ENCODE peak calls at places on chromosomes 7 and 10, in four cellular contexts. W, B, Y and X are unnamed samples.
A peak's percentile ranks its signal among the peaks of the same experiment; 100 is the strongest.

GRCh38 chr10:124648738-124649137 is 95.4 kb downstream of the FAM53B start:
- DNase-seq in W (peak; percentile 89), B (peak; percentile 77), Y (peak; percentile 64), X (peak; percentile 64)

GRCh38 chr10:33496096-33496495 is 161.6 kb upstream of the NRP1 start:
- DNase-seq in W (no peak), B (no peak), Y (no peak), X (no peak)

GRCh38 chr10:126917375-126917774 is 12.1 kb downstream of the DOCK1 start:
- DNase-seq in W (no peak), B (no peak), Y (no peak), X (no peak)

GRCh38 chr10:87829986-87830732 is 12.1 kb upstream of the ATAD1 start:
- DNase-seq in W (no peak), B (no peak), Y (no peak), X (no peak)

GRCh38 chr10:77351386-77351785 is 286.2 kb downstream of the KCNMA1 start:
- DNase-seq in W (no peak), B (no peak), Y (no peak), X (no peak)

GRCh38 chr10:124728830-124729661 is 15.1 kb downstream of the FAM53B start:
- DNase-seq in W (no peak), B (peak; percentile 23), Y (peak; percentile 13), X (no peak)

GRCh38 chr10:30353851-30354250 is 4.8 kb upstream of the MTPAP start:
- DNase-seq in W (no peak), B (no peak), Y (no peak), X (no peak)

GRCh38 chr7:30430777-30431176 is 47.8 kb downstream of the NOD1 start:
- DNase-seq in W (no peak), B (no peak), Y (no peak), X (no peak)

GRCh38 chr10:26679588-26679987 is 17.9 kb upstream of the PDSS1 start:
- DNase-seq in W (no peak), B (no peak), Y (no peak), X (no peak)

GRCh38 chr10:49055231-49055850 is 60.0 kb downstream of the VSTM4 start:
- DNase-seq in W (peak; percentile 64), B (no peak), Y (no peak), X (no peak)

GRCh38 chr7:77335581-77335980 is 80.6 kb downstream of the GSAP start:
- DNase-seq in W (no peak), B (no peak), Y (no peak), X (no peak)

DNA sequence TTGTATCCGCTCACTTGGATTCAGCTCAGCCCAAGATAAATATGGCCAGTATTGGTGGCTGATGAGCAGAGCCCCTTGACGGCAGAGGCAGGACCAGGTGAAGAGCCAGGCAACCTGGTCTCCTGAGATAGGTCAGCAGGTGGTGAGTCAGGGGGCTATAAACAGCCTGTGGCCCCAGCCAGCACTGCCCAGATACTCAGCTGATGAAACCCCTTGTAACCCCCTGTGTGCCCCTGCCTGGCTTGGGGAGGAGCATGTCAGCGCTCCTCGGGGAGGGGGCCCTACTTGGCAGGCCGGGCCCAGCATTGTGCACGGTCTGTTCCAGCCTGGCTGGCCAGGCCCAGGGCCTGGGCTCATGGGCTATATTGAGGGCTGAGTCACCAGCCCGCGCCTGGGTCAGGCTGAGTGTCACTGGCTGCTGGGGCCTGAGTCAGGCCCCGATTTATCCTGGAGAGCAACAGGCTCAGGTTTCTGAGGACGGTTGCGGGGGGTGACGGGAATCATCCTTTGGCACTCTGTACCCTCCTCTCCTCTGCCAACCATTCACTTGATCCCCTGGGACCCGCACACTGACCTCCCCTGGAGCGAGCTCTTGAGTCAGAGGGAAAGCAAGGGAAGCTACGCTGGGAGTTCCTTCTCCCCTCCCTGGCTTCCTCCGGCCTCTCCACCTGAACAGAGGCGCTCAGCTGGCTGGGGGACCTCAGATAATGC is 2.8 kb upstream of the FLNC start:
- DNase-seq in W (no peak), B (no peak), Y (no peak), X (no peak)
- H3K36me3 ChIP-seq in W (no peaks in the 10 kb centered on the region), B (no peaks in the 10 kb centered on the region), Y (no peaks in the 10 kb centered on the region), X (no peaks in the 10 kb centered on the region)

DNA sequence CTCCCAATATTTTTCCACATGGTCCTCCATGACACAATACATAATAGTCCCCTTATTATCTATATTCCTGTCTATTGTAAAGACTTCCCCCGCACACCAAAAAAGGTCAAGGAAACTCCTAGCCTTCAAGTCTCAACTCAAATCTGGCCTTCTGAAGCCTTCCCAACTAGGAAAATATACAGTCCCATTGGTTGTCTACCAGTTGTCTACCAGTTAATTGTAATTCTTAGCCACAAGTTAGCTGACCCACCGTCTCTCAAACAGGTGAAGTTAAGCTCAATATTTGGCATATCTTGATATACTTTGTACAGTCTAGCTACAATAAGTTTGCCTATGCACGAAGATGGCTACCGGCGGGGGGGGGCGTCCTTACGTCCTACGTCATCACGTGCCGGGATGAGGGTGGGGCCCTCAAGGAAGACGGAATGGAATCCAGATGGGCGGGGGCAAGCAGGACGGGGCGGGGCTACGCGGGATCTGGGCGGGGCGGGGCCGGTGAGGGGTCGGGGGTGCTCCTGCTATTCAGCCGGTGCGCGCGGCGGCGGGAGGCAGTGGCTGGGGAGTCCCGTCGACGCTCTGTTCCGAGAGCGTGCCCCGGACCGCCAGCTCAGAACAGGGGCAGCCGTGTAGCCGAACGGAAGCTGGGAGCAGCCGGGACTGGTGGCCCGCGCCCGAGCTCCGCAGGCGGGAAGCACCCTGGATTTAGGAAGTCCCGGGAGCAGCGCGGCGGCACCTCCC is at the start of gene AHR:
- DNase-seq in W (peak; percentile 98), B (peak; percentile 95), Y (peak; percentile 95), X (peak; percentile 93)
- TF ChIP-seq POLR2A in W (peak; percentile 8), B (peak; percentile 77), Y (peak; percentile 96), X (peak; percentile 86)

GRCh38 chr7:106957766-106958165 is 86.7 kb upstream of the PRKAR2B start:
- DNase-seq in W (no peak), B (no peak), Y (no peak), X (no peak)
- H3K4me3 ChIP-seq in W (no peak overlapping the region), B (no peak overlapping the region), Y (no peak overlapping the region), X (no peak overlapping the region)

GRCh38 chr10:60522617-60523016 is 132.9 kb upstream of the ANK3 start:
- DNase-seq in W (no peak), B (no peak), Y (no peak), X (no peak)

GRCh38 chr10:60521974-60522405 is 132.3 kb upstream of the ANK3 start:
- DNase-seq in W (no peak), B (no peak), Y (no peak), X (no peak)

GRCh38 chr10:60527676-60528075 is 138.0 kb upstream of the ANK3 start:
- DNase-seq in W (no peak), B (no peak), Y (no peak), X (no peak)

GRCh38 chr10:60524541-60524940 is 134.9 kb upstream of the ANK3 start:
- DNase-seq in W (no peak), B (no peak), Y (no peak), X (no peak)

DNA sequence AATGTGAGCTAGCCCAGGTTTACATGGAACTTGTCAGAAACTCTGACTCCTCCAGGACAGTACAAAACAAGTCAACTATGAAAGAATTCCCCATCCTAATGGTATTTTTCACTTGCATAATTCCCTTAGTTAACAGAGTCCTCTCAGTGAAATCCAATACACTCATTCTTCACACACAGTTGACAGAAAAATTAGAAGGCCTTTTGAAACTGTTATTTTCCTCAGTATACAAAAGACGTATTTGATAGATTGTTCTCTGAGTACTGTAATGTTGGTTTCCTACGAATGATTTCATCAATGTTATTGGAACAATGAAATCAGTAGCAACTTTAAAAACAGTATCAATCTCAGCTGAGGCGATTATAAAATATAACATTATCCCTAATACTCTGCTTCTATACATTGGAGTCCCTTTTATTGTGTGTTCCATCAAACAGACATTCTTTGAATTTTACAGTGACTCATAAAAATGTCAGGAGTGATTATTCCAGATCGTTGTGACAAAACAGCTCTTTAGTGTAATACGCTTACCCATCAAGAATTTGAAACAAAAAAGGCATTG is 136.4 kb upstream of the ANK3 start:
- DNase-seq in W (no peak), B (no peak), Y (no peak), X (no peak)
- H3K36me3 ChIP-seq in W (no peaks in the 10 kb centered on the region), B (no peaks in the 10 kb centered on the region), Y (no peaks in the 10 kb centered on the region), X (no peaks in the 10 kb centered on the region)

GRCh38 chr7:100353685-100354330 is 4.1 kb upstream of the PILRB start:
- DNase-seq in W (peak; percentile 12), B (no peak), Y (no peak), X (no peak)

GRCh38 chr7:100348805-100349204 is 9.1 kb upstream of the PILRB start:
- DNase-seq in W (no peak), B (no peak), Y (no peak), X (no peak)

GRCh38 chr7:100351657-100352058 is 6.3 kb upstream of the PILRB start:
- DNase-seq in W (no peak), B (no peak), Y (no peak), X (no peak)

GRCh38 chr7:100352984-100353684 is 4.8 kb upstream of the PILRB start:
- DNase-seq in W (no peak), B (no peak), Y (no peak), X (no peak)

GRCh38 chr7:100349757-100350156 is 8.2 kb upstream of the PILRB start:
- DNase-seq in W (no peak), B (no peak), Y (no peak), X (no peak)
- TF ChIP-seq POLR2A in W (no peak), B (no peak), Y (no peak), X (no peak)

GRCh38 chr7:80264769-80265168 is 130.1 kb downstream of the GNAI1 start:
- DNase-seq in W (no peak), B (no peak), Y (no peak), X (no peak)

GRCh38 chr7:80257751-80258150 is 123.1 kb downstream of the GNAI1 start:
- DNase-seq in W (no peak), B (no peak), Y (no peak), X (no peak)

GRCh38 chr7:80263821-80264220 is 129.2 kb downstream of the GNAI1 start:
- DNase-seq in W (no peak), B (no peak), Y (no peak), X (no peak)

DNA sequence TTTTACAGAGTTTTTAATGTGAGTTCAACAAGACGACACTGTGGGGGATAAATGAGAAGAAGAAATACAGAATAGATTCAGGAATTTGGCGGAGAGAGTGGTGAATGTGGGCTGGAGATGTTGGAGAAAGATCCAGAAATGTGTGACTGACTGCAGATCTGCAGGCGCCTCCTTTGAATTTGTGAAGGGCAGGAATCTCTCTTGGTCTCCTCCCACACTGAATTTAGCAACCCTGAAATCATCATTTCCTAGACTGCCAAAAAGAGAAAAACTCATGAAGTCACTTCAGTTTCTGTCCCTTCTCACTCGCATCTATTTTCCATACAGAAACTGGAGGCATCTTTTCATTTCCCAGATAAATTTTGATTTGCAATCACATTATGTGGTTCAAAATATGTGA is 128.7 kb downstream of the GNAI1 start:
- DNase-seq in W (no peak), B (no peak), Y (no peak), X (no peak)
- H3K4me3 ChIP-seq in W (no peak overlapping the region), B (no peak overlapping the region), Y (no peak overlapping the region), X (no peak overlapping the region)

DNA sequence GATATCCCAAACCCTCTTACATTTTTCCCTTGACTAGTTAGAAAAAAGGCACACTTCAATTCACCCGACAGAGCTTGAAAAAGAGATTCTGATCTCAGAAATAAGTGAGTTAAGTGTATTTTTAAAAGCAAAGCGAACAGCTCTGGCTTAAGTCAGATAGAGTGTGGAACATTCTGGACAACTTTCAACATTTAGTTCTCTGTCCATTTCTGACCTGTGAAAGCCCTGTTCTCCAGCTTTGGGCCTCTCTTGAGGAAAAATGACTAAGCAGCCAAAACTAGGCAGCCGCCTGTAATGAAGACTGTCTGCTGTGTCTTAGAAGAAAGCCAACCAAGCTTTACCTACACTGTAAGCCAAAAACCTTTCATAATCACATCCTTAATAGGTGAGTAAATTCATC is 50.5 kb downstream of the CDK6 start:
- DNase-seq in W (no peak), B (no peak), Y (no peak), X (no peak)
- H3K36me3 ChIP-seq in W (no peaks in the 10 kb centered on the region), B (no peaks in the 10 kb centered on the region), Y (no peaks in the 10 kb centered on the region), X (no peaks in the 10 kb centered on the region)